ENCODE peak calls at places on chromosome 18, in eight cellular contexts. One of them, this sample, is unnamed.

GRCh38 chr18:75441921-75442320 is 14.4 kb upstream of the SMIM21 start:
- DNase-seq in DND-41: no peak
- DNase-seq in nephron progenitor cell: no peak
- DNase-seq in AG10803: peak; percentile 53
- DNase-seq in lower lobe of right lung: no peak
- DNase-seq in fibroblast of the aortic adventitia: peak; percentile 13
- DNase-seq in dorsolateral prefrontal cortex: no peak
- DNase-seq in CD4-positive, alpha-beta T cell: no peak
- DNase-seq in this sample: no peak

GRCh38 chr18:23412351-23412964 is 40.6 kb upstream of the RIOK3 start:
- DNase-seq in dorsolateral prefrontal cortex: no peak
- DNase-seq in DND-41: no peak
- DNase-seq in nephron progenitor cell: no peak
- DNase-seq in AG10803: no peak
- DNase-seq in lower lobe of right lung: no peak
- DNase-seq in CD4-positive, alpha-beta T cell: no peak
- DNase-seq in fibroblast of the aortic adventitia: no peak
- DNase-seq in this sample: no peak

GRCh38 chr18:51490860-51491259 is 293.4 kb upstream of the MEX3C start:
- DNase-seq in DND-41: no peak
- DNase-seq in fibroblast of the aortic adventitia: no peak
- DNase-seq in CD4-positive, alpha-beta T cell: no peak
- DNase-seq in lower lobe of right lung: no peak
- DNase-seq in AG10803: no peak
- DNase-seq in nephron progenitor cell: no peak
- DNase-seq in dorsolateral prefrontal cortex: no peak
- DNase-seq in this sample: no peak

GRCh38 chr18:55419939-55420664 is 167.9 kb downstream of the TCF4 start:
- DNase-seq in AG10803: peak; percentile 50
- DNase-seq in fibroblast of the aortic adventitia: peak; percentile 19
- DNase-seq in lower lobe of right lung: no peak
- DNase-seq in DND-41: no peak
- DNase-seq in nephron progenitor cell: no peak
- DNase-seq in CD4-positive, alpha-beta T cell: no peak
- DNase-seq in dorsolateral prefrontal cortex: no peak
- DNase-seq in this sample: no peak

GRCh38 chr18:22173928-22174301 is 4.5 kb downstream of the GATA6 start:
- DNase-seq in CD4-positive, alpha-beta T cell: no peak
- DNase-seq in nephron progenitor cell: no peak
- DNase-seq in lower lobe of right lung: no peak
- DNase-seq in dorsolateral prefrontal cortex: no peak
- DNase-seq in AG10803: no peak
- DNase-seq in DND-41: no peak
- DNase-seq in fibroblast of the aortic adventitia: peak; percentile 63
- DNase-seq in this sample: no peak

GRCh38 chr18:24603151-24603550 is 142.7 kb downstream of the HRH4 start:
- DNase-seq in fibroblast of the aortic adventitia: no peak
- DNase-seq in CD4-positive, alpha-beta T cell: no peak
- DNase-seq in nephron progenitor cell: no peak
- DNase-seq in DND-41: no peak
- DNase-seq in lower lobe of right lung: no peak
- DNase-seq in AG10803: peak; percentile 12
- DNase-seq in dorsolateral prefrontal cortex: no peak
- DNase-seq in this sample: no peak

GRCh38 chr18:32274307-32274706 is 84.5 kb downstream of the MEP1B start:
- DNase-seq in AG10803: no peak
- DNase-seq in lower lobe of right lung: no peak
- DNase-seq in fibroblast of the aortic adventitia: no peak
- DNase-seq in nephron progenitor cell: no peak
- DNase-seq in CD4-positive, alpha-beta T cell: no peak
- DNase-seq in dorsolateral prefrontal cortex: no peak
- DNase-seq in DND-41: no peak
- DNase-seq in this sample: no peak

GRCh38 chr18:41096504-41096903 is 858.5 kb upstream of the PIK3C3 start:
- DNase-seq in dorsolateral prefrontal cortex: no peak
- DNase-seq in fibroblast of the aortic adventitia: peak; percentile 22
- DNase-seq in AG10803: peak; percentile 25
- DNase-seq in DND-41: no peak
- DNase-seq in CD4-positive, alpha-beta T cell: no peak
- DNase-seq in nephron progenitor cell: no peak
- DNase-seq in lower lobe of right lung: no peak
- DNase-seq in this sample: no peak

GRCh38 chr18:50439460-50440015 is 64.7 kb downstream of the SKA1 start:
- DNase-seq in lower lobe of right lung: no peak
- DNase-seq in nephron progenitor cell: no peak
- DNase-seq in DND-41: no peak
- DNase-seq in fibroblast of the aortic adventitia: no peak
- DNase-seq in CD4-positive, alpha-beta T cell: no peak
- DNase-seq in dorsolateral prefrontal cortex: no peak
- DNase-seq in AG10803: no peak
- DNase-seq in this sample: no peak

GRCh38 chr18:22685788-22686187 is 247.3 kb upstream of the RBBP8 start:
- DNase-seq in AG10803: no peak
- DNase-seq in nephron progenitor cell: no peak
- DNase-seq in fibroblast of the aortic adventitia: no peak
- DNase-seq in DND-41: no peak
- DNase-seq in CD4-positive, alpha-beta T cell: no peak
- DNase-seq in dorsolateral prefrontal cortex: no peak
- DNase-seq in lower lobe of right lung: no peak
- DNase-seq in this sample: no peak

GRCh38 chr18:31741096-31741735 is 19.5 kb downstream of the SLC25A52 start:
- DNase-seq in fibroblast of the aortic adventitia: peak; percentile 61
- DNase-seq in AG10803: peak; percentile 33
- DNase-seq in CD4-positive, alpha-beta T cell: peak; percentile 49
- DNase-seq in DND-41: peak; percentile 51
- DNase-seq in dorsolateral prefrontal cortex: no peak
- DNase-seq in lower lobe of right lung: no peak
- DNase-seq in nephron progenitor cell: peak; percentile 44
- DNase-seq in this sample: peak; percentile 79

GRCh38 chr18:10252952-10253680 is 201.3 kb upstream of the APCDD1 start:
- DNase-seq in nephron progenitor cell: no peak
- DNase-seq in DND-41: no peak
- DNase-seq in lower lobe of right lung: no peak
- DNase-seq in CD4-positive, alpha-beta T cell: no peak
- DNase-seq in dorsolateral prefrontal cortex: no peak
- DNase-seq in fibroblast of the aortic adventitia: no peak
- DNase-seq in AG10803: no peak
- DNase-seq in this sample: no peak

GRCh38 chr18:62523631-62524442 is 1.0 kb downstream of the ZCCHC2 start:
- DNase-seq in dorsolateral prefrontal cortex: peak; percentile 42
- DNase-seq in lower lobe of right lung: peak; percentile 76
- DNase-seq in DND-41: peak; percentile 60
- DNase-seq in nephron progenitor cell: peak; percentile 63
- DNase-seq in AG10803: peak; percentile 43
- DNase-seq in fibroblast of the aortic adventitia: peak; percentile 42
- DNase-seq in CD4-positive, alpha-beta T cell: peak; percentile 52
- DNase-seq in this sample: peak; percentile 66

DNA sequence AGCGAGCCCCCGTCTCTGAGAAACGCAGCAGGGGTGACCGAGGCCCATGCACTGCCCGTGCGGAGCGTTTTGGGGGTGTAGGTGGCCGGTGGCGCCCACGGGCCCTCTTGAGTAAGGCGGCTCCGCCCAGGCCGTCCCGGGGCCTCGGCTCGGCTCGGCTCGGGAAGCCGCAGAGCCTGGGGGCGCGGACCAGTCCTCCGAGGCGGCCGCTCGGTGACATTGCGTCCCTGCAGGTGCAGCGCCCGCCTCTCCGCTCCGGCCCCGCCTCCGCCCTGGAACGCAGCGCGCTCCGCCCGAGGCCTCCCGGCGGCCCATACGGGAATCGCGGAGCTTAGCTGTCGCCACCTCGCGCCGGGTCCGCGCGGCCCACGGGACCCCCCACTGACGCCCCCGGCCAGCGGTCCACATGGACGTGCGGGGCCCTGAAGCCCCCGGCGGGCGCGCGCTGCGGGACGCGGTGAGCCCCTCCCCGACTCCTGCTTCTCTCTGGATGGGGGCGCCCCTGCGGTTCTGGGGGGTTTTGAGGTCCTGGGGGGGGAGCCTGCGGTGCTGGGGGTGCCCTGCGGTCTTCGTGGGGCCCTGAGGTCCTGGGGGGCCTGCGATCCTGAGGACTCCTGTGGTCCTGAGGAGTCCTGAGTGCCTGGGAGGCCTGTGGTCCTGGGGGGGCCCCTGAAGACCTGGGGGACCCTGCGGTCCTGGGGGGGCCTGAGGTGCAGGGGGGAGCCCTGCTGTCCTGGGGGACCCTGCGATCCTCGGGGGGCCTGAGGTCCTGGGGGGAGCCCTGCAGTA is at the start of gene HSBP1L1:
- DNase-seq in DND-41: no peak
- DNase-seq in lower lobe of right lung: peak; percentile 90
- DNase-seq in AG10803: peak; percentile 42
- DNase-seq in nephron progenitor cell: peak; percentile 80
- DNase-seq in CD4-positive, alpha-beta T cell: peak; percentile 63
- DNase-seq in dorsolateral prefrontal cortex: no peak
- DNase-seq in fibroblast of the aortic adventitia: peak; percentile 25
- DNase-seq in this sample: peak; percentile 73
- TF ChIP-seq CTCF in DND-41: no peak
- TF ChIP-seq CTCF in lower lobe of right lung: peak; percentile 54
- TF ChIP-seq CTCF in AG10803: peak; percentile 29
- TF ChIP-seq CTCF in nephron progenitor cell: no peak
- TF ChIP-seq CTCF in CD4-positive, alpha-beta T cell: peak; percentile 28
- TF ChIP-seq CTCF in dorsolateral prefrontal cortex: peak; percentile 18
- TF ChIP-seq CTCF in fibroblast of the aortic adventitia: peak; percentile 40
- TF ChIP-seq CTCF in this sample: no peak

GRCh38 chr18:3183103-3183717 is 36.6 kb downstream of the MYOM1 start:
- DNase-seq in fibroblast of the aortic adventitia: no peak
- DNase-seq in dorsolateral prefrontal cortex: no peak
- DNase-seq in DND-41: no peak
- DNase-seq in AG10803: no peak
- DNase-seq in lower lobe of right lung: no peak
- DNase-seq in nephron progenitor cell: no peak
- DNase-seq in CD4-positive, alpha-beta T cell: no peak
- DNase-seq in this sample: no peak

GRCh38 chr18:3179430-3180089 is 40.2 kb downstream of the MYOM1 start:
- DNase-seq in fibroblast of the aortic adventitia: no peak
- DNase-seq in lower lobe of right lung: no peak
- DNase-seq in CD4-positive, alpha-beta T cell: no peak
- DNase-seq in AG10803: no peak
- DNase-seq in DND-41: peak; percentile 45
- DNase-seq in nephron progenitor cell: no peak
- DNase-seq in dorsolateral prefrontal cortex: no peak
- DNase-seq in this sample: no peak

GRCh38 chr18:3186678-3187658 is 32.8 kb downstream of the MYOM1 start:
- DNase-seq in lower lobe of right lung: no peak
- DNase-seq in AG10803: no peak
- DNase-seq in DND-41: no peak
- DNase-seq in nephron progenitor cell: no peak
- DNase-seq in CD4-positive, alpha-beta T cell: no peak
- DNase-seq in fibroblast of the aortic adventitia: peak; percentile 28
- DNase-seq in dorsolateral prefrontal cortex: no peak
- DNase-seq in this sample: no peak

GRCh38 chr18:3180325-3180724 is 39.4 kb downstream of the MYOM1 start:
- DNase-seq in AG10803: peak; percentile 18
- DNase-seq in lower lobe of right lung: no peak
- DNase-seq in dorsolateral prefrontal cortex: no peak
- DNase-seq in nephron progenitor cell: no peak
- DNase-seq in fibroblast of the aortic adventitia: peak; percentile 65
- DNase-seq in CD4-positive, alpha-beta T cell: no peak
- DNase-seq in DND-41: no peak
- DNase-seq in this sample: no peak

DNA sequence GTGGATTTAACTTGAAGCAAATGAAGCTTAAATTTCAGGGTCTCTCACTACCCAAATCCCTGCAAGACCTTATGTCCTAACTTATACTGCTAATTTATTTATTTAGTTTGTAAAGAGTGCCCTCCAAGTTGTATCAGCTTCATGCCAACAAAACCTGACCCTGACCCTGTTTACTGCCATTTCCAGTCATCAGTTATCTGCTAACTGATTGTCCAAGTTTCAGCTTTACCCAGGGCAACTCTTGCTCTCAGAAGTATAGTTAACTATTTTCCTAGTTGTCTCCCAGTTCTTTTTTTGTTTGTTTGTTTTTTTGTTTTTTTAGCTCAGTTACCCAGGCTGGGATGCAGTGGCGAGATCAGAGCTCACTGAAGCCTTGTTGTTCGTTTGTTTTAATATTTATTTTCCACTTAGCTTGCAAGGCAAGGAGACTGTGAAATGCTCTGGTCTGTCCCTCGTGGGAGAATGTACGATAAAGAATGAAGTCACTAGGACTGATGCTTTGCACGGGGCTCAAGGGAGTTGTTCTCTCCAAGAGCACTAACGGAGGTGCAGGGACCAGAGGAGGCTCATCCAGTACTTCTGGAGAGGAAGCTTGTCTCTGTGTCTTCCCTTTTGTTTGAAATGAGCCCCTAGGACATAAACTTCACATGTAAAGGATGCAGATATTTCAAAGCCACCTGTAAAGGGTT is 35.3 kb downstream of the MYOM1 start:
- DNase-seq in fibroblast of the aortic adventitia: no peak
- DNase-seq in AG10803: no peak
- DNase-seq in DND-41: no peak
- DNase-seq in lower lobe of right lung: no peak
- DNase-seq in CD4-positive, alpha-beta T cell: no peak
- DNase-seq in nephron progenitor cell: no peak
- DNase-seq in dorsolateral prefrontal cortex: no peak
- DNase-seq in this sample: no peak
- TF ChIP-seq CTCF in fibroblast of the aortic adventitia: no peak
- TF ChIP-seq CTCF in AG10803: no peak
- TF ChIP-seq CTCF in DND-41: no peak
- TF ChIP-seq CTCF in lower lobe of right lung: no peak
- TF ChIP-seq CTCF in CD4-positive, alpha-beta T cell: no peak
- TF ChIP-seq CTCF in nephron progenitor cell: no peak
- TF ChIP-seq CTCF in dorsolateral prefrontal cortex: no peak
- TF ChIP-seq CTCF in this sample: no peak

GRCh38 chr18:13831864-13832508 is 8.0 kb downstream of the MC5R start:
- DNase-seq in fibroblast of the aortic adventitia: no peak
- DNase-seq in lower lobe of right lung: no peak
- DNase-seq in dorsolateral prefrontal cortex: no peak
- DNase-seq in AG10803: no peak
- DNase-seq in DND-41: no peak
- DNase-seq in nephron progenitor cell: no peak
- DNase-seq in CD4-positive, alpha-beta T cell: no peak
- DNase-seq in this sample: no peak
- TF ChIP-seq CTCF in fibroblast of the aortic adventitia: no peak
- TF ChIP-seq CTCF in lower lobe of right lung: no peak
- TF ChIP-seq CTCF in dorsolateral prefrontal cortex: no peak
- TF ChIP-seq CTCF in AG10803: no peak
- TF ChIP-seq CTCF in DND-41: peak; percentile 18
- TF ChIP-seq CTCF in nephron progenitor cell: peak; percentile 11
- TF ChIP-seq CTCF in CD4-positive, alpha-beta T cell: no peak
- TF ChIP-seq CTCF in this sample: no peak

DNA sequence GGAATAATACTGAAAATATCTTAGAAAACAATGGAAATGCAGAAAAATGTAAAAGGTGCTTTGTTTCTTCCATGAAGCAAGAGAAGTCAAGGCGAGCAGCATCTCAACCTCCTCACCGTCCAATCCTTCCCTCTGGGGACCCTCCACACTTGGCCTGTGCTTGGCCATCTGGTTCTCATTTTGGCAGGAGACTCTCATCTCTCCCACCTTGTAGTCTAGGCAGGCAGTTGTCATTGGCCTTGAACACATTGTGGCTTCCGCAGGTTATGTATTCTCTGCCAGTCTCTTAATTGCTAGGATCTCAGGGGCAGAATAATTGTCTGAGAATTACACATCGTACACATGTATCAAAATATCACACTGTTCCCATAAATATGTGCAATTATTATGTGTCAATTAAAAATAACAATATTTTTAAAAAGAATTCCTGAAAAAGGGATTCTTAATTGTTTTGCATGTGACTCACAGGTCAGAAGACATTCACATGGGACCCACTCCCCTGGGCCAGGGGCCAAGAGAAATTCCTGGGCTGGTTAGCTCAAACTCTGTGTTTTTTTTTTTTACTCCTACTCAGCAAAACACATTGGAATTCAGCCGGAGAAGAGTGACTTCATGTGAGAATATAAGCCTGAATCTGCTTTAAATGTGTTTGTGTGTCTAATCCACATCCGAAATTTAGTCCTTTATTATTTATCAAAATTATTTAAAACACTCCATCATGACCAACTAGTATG is 14.0 kb upstream of the ANKRD62 start:
- DNase-seq in DND-41: no peak
- DNase-seq in CD4-positive, alpha-beta T cell: no peak
- DNase-seq in dorsolateral prefrontal cortex: no peak
- DNase-seq in AG10803: peak; percentile 46
- DNase-seq in fibroblast of the aortic adventitia: peak; percentile 77
- DNase-seq in nephron progenitor cell: no peak
- DNase-seq in lower lobe of right lung: no peak
- DNase-seq in this sample: no peak
- TF ChIP-seq CTCF in DND-41: no peak
- TF ChIP-seq CTCF in CD4-positive, alpha-beta T cell: no peak
- TF ChIP-seq CTCF in dorsolateral prefrontal cortex: no peak
- TF ChIP-seq CTCF in AG10803: no peak
- TF ChIP-seq CTCF in fibroblast of the aortic adventitia: no peak
- TF ChIP-seq CTCF in nephron progenitor cell: no peak
- TF ChIP-seq CTCF in lower lobe of right lung: no peak
- TF ChIP-seq CTCF in this sample: no peak

This sample was measured in activated CD8-positive, alpha-beta T cell treated with anti-CD3 and anti-CD28 coated beads for 36 hours.